ENCODE peak calls at places on chromosomes 4 and X, in four cellular contexts. B is glutamatergic neuron, W is left lobe of liver, F is left lung. T is an unnamed sample.

GRCh38 chr4:128512767-128513322 is 225.2 kb upstream of the PGRMC2 start:
- DNase-seq in B (no peak), F (no peak), W (no peak), T (no peak)

GRCh38 chr4:54107951-54108740 is 8.2 kb downstream of the GSX2 start:
- DNase-seq in B (no peak), W (no peak), F (no peak), T (no peak)

GRCh38 chr4:28287837-28288236 is 1427.2 kb downstream of the STIM2 start:
- DNase-seq in W (no peak), B (no peak), F (no peak), T (no peak)

GRCh38 chrX:96682516-96682915 is 2.1 kb upstream of the DIAPH2 start:
- DNase-seq in B (no peak), F (no peak), W (no peak), T (no peak)

GRCh38 chr4:173517781-173518371 is 12.2 kb downstream of the HAND2 start:
- DNase-seq in F (no peak), B (peak), W (no peak), T (no peak)

GRCh38 chr4:25760518-25761157 is 102.2 kb downstream of the SEL1L3 start:
- DNase-seq in W (no peak), B (no peak), F (no peak), T (no peak)

GRCh38 chr4:56752985-56753384 is 68.5 kb downstream of the SPINK2 start:
- DNase-seq in W (no peak), F (no peak), B (no peak), T (no peak)

GRCh38 chr4:168589154-168589553 is 92.3 kb downstream of the PALLD start:
- DNase-seq in B (no peak), W (no peak), F (no peak), T (no peak)

GRCh38 chr4:149961876-149962597 is 116.2 kb upstream of the DCLK2 start:
- DNase-seq in B (no peak), W (no peak), F (no peak), T (no peak)

T was measured in right lobe of liver.